ENCODE peak calls at places on chromosomes 12 and 14, in ten cellular contexts. H, F, J, V, A, M, X, Y, U and C are unnamed samples.
A peak's percentile ranks its signal among the peaks of the same experiment; 100 is the strongest.

GRCh38 chr12:106791531-106791930 is 17.0 kb downstream of the RIC8B start:
- DNase-seq in H (no peak), F (no peak), J (no peak), V (no peak), A (no peak), M (no peak), X (peak; percentile 45), Y (no peak), U (no peak), C (no peak)

GRCh38 chr14:76958975-76959710 is 69.4 kb downstream of the IRF2BPL start:
- DNase-seq in H (no peak), F (no peak), J (no peak), V (peak; percentile 85), A (no peak), M (peak; percentile 88), X (peak; percentile 93), Y (peak; percentile 76), U (peak; percentile 95), C (no peak)

GRCh38 chr14:60323199-60323891 is 74.3 kb downstream of the PPM1A start:
- DNase-seq in H (no peak), F (no peak), J (no peak), V (no peak), A (no peak), M (no peak), X (no peak), Y (no peak), U (peak; percentile 23), C (no peak)

GRCh38 chr14:96151242-96151641 is 53.4 kb upstream of the BDKRB2 start:
- DNase-seq in H (no peak), F (no peak), J (no peak), V (no peak), A (no peak), M (no peak), X (no peak), Y (no peak), U (no peak), C (no peak)

GRCh38 chr12:124111006-124111405 is 138.0 kb downstream of the ZNF664 start:
- DNase-seq in H (no peak), F (no peak), J (no peak), V (no peak), A (no peak), M (no peak), X (no peak), Y (no peak), U (no peak), C (no peak)

GRCh38 chr14:104680806-104681688 is 8.4 kb upstream of the INF2 start:
- DNase-seq in H (no peak), F (peak; percentile 78), J (no peak), V (peak; percentile 81), A (no peak), M (peak; percentile 90), X (peak; percentile 90), Y (no peak), U (peak; percentile 81), C (peak; percentile 74)

GRCh38 chr14:71733210-71733883 is 198.9 kb upstream of the RGS6 start:
- DNase-seq in H (no peak), F (no peak), J (no peak), V (no peak), A (no peak), M (peak; percentile 64), X (no peak), Y (no peak), U (peak; percentile 54), C (no peak)

GRCh38 chr14:39912192-39913100 is 480.2 kb upstream of the FBXO33 start:
- DNase-seq in H (no peak), F (no peak), J (no peak), V (no peak), A (no peak), M (no peak), X (no peak), Y (no peak), U (no peak), C (no peak)

GRCh38 chr12:53949631-53950440 is 4.9 kb upstream of the HOXC12 start:
- DNase-seq in H (no peak), F (no peak), J (no peak), V (no peak), A (no peak), M (no peak), X (no peak), Y (no peak), U (no peak), C (no peak)

GRCh38 chr12:106760184-106760531 is 14.3 kb upstream of the RIC8B start:
- DNase-seq in H (peak; percentile 14), F (no peak), J (no peak), V (no peak), A (no peak), M (no peak), X (no peak), Y (no peak), U (no peak), C (no peak)

GRCh38 chr12:15883536-15883935 is 1.3 kb downstream of the STRAP start:
- DNase-seq in H (no peak), F (no peak), J (no peak), V (no peak), A (no peak), M (peak; percentile 37), X (no peak), Y (no peak), U (no peak), C (no peak)

GRCh38 chr14:97120204-97121120 is 323.3 kb downstream of the VRK1 start:
- DNase-seq in H (peak; percentile 56), F (no peak), J (no peak), V (no peak), A (peak; percentile 12), M (no peak), X (no peak), Y (no peak), U (peak; percentile 58), C (no peak)

GRCh38 chr12:96578526-96579125 is 89.2 kb downstream of the CFAP54 start:
- DNase-seq in H (no peak), F (no peak), J (no peak), V (peak; percentile 35), A (no peak), M (peak; percentile 76), X (peak; percentile 56), Y (peak; percentile 6), U (peak; percentile 64), C (peak; percentile 19)

GRCh38 chr12:116381240-116381743 is 103.8 kb upstream of the MED13L start:
- DNase-seq in H (no peak), F (no peak), J (no peak), V (no peak), A (no peak), M (no peak), X (no peak), Y (no peak), U (no peak), C (no peak)

GRCh38 chr14:21989090-21989489 is 315.5 kb upstream of the OR4E1 start:
- DNase-seq in H (no peak), F (no peak), J (no peak), V (no peak), A (no peak), M (no peak), X (no peak), Y (no peak), U (no peak), C (no peak)

GRCh38 chr14:22977684-22978486 is 4.5 kb downstream of the AJUBA start:
- DNase-seq in H (no peak), F (no peak), J (no peak), V (peak; percentile 89), A (no peak), M (peak; percentile 90), X (peak; percentile 67), Y (peak; percentile 54), U (peak; percentile 93), C (no peak)

GRCh38 chr12:132359971-132360370 is 30.6 kb upstream of the GALNT9 start:
- DNase-seq in H (no peak), F (no peak), J (no peak), V (no peak), A (no peak), M (no peak), X (no peak), Y (no peak), U (no peak), C (no peak)

GRCh38 chr12:31773867-31774266 is 45.0 kb upstream of the AMN1 start:
- DNase-seq in H (no peak), F (no peak), J (no peak), V (no peak), A (no peak), M (no peak), X (peak; percentile 25), Y (no peak), U (no peak), C (no peak)

GRCh38 chr14:97056086-97056485 is 258.9 kb downstream of the VRK1 start:
- DNase-seq in H (no peak), F (no peak), J (no peak), V (no peak), A (no peak), M (no peak), X (peak; percentile 1), Y (no peak), U (peak; percentile 7), C (no peak)

GRCh38 chr14:59511916-59512530 is 27.7 kb downstream of the JKAMP start:
- DNase-seq in H (no peak), F (no peak), J (no peak), V (no peak), A (no peak), M (peak; percentile 21), X (no peak), Y (no peak), U (no peak), C (no peak)

GRCh38 chr12:21694660-21695059 is 37.0 kb upstream of the LDHB start:
- DNase-seq in H (no peak), F (no peak), J (no peak), V (no peak), A (no peak), M (no peak), X (no peak), Y (no peak), U (no peak), C (no peak)

GRCh38 chr14:55451398-55451797 is 11.0 kb upstream of the TBPL2 start:
- DNase-seq in H (no peak), F (no peak), J (no peak), V (no peak), A (no peak), M (no peak), X (no peak), Y (no peak), U (peak; percentile 42), C (no peak)

GRCh38 chr14:88866305-88866704 is 41.9 kb downstream of the TTC8 start:
- DNase-seq in H (no peak), F (no peak), J (no peak), V (no peak), A (no peak), M (peak; percentile 27), X (peak; percentile 4), Y (no peak), U (peak; percentile 10), C (no peak)

GRCh38 chr12:123401753-123402683 is 18.1 kb downstream of the KMT5A start:
- DNase-seq in H (no peak), F (no peak), J (no peak), V (no peak), A (no peak), M (no peak), X (no peak), Y (no peak), U (no peak), C (no peak)

GRCh38 chr12:78918221-78918620 is 53.6 kb downstream of the SYT1 start:
- DNase-seq in H (no peak), F (no peak), J (no peak), V (no peak), A (no peak), M (no peak), X (no peak), Y (no peak), U (no peak), C (no peak)

GRCh38 chr12:104758771-104759170 is 199.3 kb downstream of the SLC41A2 start:
- DNase-seq in H (no peak), F (no peak), J (no peak), V (no peak), A (no peak), M (no peak), X (no peak), Y (no peak), U (no peak), C (no peak)

GRCh38 chr12:27604431-27604830 is 80.4 kb downstream of the PPFIBP1 start:
- DNase-seq in H (no peak), F (no peak), J (no peak), V (no peak), A (no peak), M (no peak), X (no peak), Y (no peak), U (no peak), C (no peak)

GRCh38 chr12:18427520-18427919 is 166.2 kb downstream of the PIK3C2G start:
- DNase-seq in H (no peak), F (no peak), J (no peak), V (no peak), A (no peak), M (no peak), X (no peak), Y (no peak), U (no peak), C (no peak)